ENCODE peak calls at places on chromosomes 1 and 21, in eight cellular contexts. One of them, this sample, is unnamed.

GRCh38 chr1:168408531-168409242 is 128.0 kb downstream of the TBX19 start:
- DNase-seq in kidney tubule cell: peak; percentile 86
- DNase-seq in EL: peak; percentile 47
- DNase-seq in progenitor cell of endocrine pancreas: no peak
- DNase-seq in germinal center: no peak
- DNase-seq in anterior cingulate cortex: no peak
- DNase-seq in stimulated activated CD8-positive, alpha-beta memory T cell treated with anti-CD3 and anti-CD28 coated beads, Interleukin-7, amount 100 ng/mL, for 1 hour: peak; percentile 31
- DNase-seq in HuH-7: no peak
- DNase-seq in this sample: peak; percentile 45

GRCh38 chr1:228081578-228082259 is 789 bp upstream of the ARF1 start:
- DNase-seq in kidney tubule cell: no peak
- DNase-seq in anterior cingulate cortex: no peak
- DNase-seq in stimulated activated CD8-positive, alpha-beta memory T cell treated with anti-CD3 and anti-CD28 coated beads, Interleukin-7, amount 100 ng/mL, for 1 hour: no peak
- DNase-seq in germinal center: no peak
- DNase-seq in progenitor cell of endocrine pancreas: peak; percentile 27
- DNase-seq in HuH-7: peak; percentile 55
- DNase-seq in EL: no peak
- DNase-seq in this sample: peak; percentile 49

GRCh38 chr1:61743716-61744620 is 1.7 kb downstream of the PATJ start:
- DNase-seq in kidney tubule cell: no peak
- DNase-seq in anterior cingulate cortex: no peak
- DNase-seq in HuH-7: no peak
- DNase-seq in EL: peak; percentile 34
- DNase-seq in progenitor cell of endocrine pancreas: no peak
- DNase-seq in germinal center: no peak
- DNase-seq in stimulated activated CD8-positive, alpha-beta memory T cell treated with anti-CD3 and anti-CD28 coated beads, Interleukin-7, amount 100 ng/mL, for 1 hour: no peak
- DNase-seq in this sample: no peak

GRCh38 chr1:195960580-195960979 is 647.7 kb downstream of the KCNT2 start:
- DNase-seq in anterior cingulate cortex: no peak
- DNase-seq in stimulated activated CD8-positive, alpha-beta memory T cell treated with anti-CD3 and anti-CD28 coated beads, Interleukin-7, amount 100 ng/mL, for 1 hour: no peak
- DNase-seq in progenitor cell of endocrine pancreas: no peak
- DNase-seq in EL: no peak
- DNase-seq in HuH-7: no peak
- DNase-seq in kidney tubule cell: no peak
- DNase-seq in germinal center: no peak
- DNase-seq in this sample: no peak

GRCh38 chr1:1907098-1907736 is 7.8 kb upstream of the CALML6 start:
- DNase-seq in anterior cingulate cortex: no peak
- DNase-seq in EL: no peak
- DNase-seq in HuH-7: no peak
- DNase-seq in kidney tubule cell: no peak
- DNase-seq in germinal center: peak; percentile 47
- DNase-seq in stimulated activated CD8-positive, alpha-beta memory T cell treated with anti-CD3 and anti-CD28 coated beads, Interleukin-7, amount 100 ng/mL, for 1 hour: no peak
- DNase-seq in progenitor cell of endocrine pancreas: no peak
- DNase-seq in this sample: peak; percentile 59

GRCh38 chr1:112256413-112256812 is 139.6 kb upstream of the CTTNBP2NL start:
- DNase-seq in germinal center: no peak
- DNase-seq in EL: no peak
- DNase-seq in anterior cingulate cortex: no peak
- DNase-seq in kidney tubule cell: no peak
- DNase-seq in progenitor cell of endocrine pancreas: no peak
- DNase-seq in HuH-7: no peak
- DNase-seq in stimulated activated CD8-positive, alpha-beta memory T cell treated with anti-CD3 and anti-CD28 coated beads, Interleukin-7, amount 100 ng/mL, for 1 hour: no peak
- DNase-seq in this sample: no peak

GRCh38 chr1:41700581-41700980 is 216.1 kb upstream of the EDN2 start:
- DNase-seq in EL: no peak
- DNase-seq in anterior cingulate cortex: no peak
- DNase-seq in HuH-7: no peak
- DNase-seq in progenitor cell of endocrine pancreas: no peak
- DNase-seq in kidney tubule cell: no peak
- DNase-seq in stimulated activated CD8-positive, alpha-beta memory T cell treated with anti-CD3 and anti-CD28 coated beads, Interleukin-7, amount 100 ng/mL, for 1 hour: no peak
- DNase-seq in germinal center: no peak
- DNase-seq in this sample: no peak

GRCh38 chr1:155080250-155081228 is 1.9 kb downstream of the EFNA3 start:
- DNase-seq in progenitor cell of endocrine pancreas: peak; percentile 79
- DNase-seq in stimulated activated CD8-positive, alpha-beta memory T cell treated with anti-CD3 and anti-CD28 coated beads, Interleukin-7, amount 100 ng/mL, for 1 hour: no peak
- DNase-seq in HuH-7: peak; percentile 82
- DNase-seq in EL: no peak
- DNase-seq in germinal center: no peak
- DNase-seq in kidney tubule cell: no peak
- DNase-seq in anterior cingulate cortex: no peak
- DNase-seq in this sample: no peak

GRCh38 chr1:109821831-109822745 is 58.4 kb upstream of the EPS8L3 start:
- DNase-seq in germinal center: no peak
- DNase-seq in HuH-7: no peak
- DNase-seq in progenitor cell of endocrine pancreas: no peak
- DNase-seq in EL: peak; percentile 80
- DNase-seq in kidney tubule cell: peak; percentile 44
- DNase-seq in anterior cingulate cortex: no peak
- DNase-seq in stimulated activated CD8-positive, alpha-beta memory T cell treated with anti-CD3 and anti-CD28 coated beads, Interleukin-7, amount 100 ng/mL, for 1 hour: no peak
- DNase-seq in this sample: peak; percentile 8

GRCh38 chr1:154733621-154734020 is 125.6 kb upstream of the ADAR start:
- DNase-seq in stimulated activated CD8-positive, alpha-beta memory T cell treated with anti-CD3 and anti-CD28 coated beads, Interleukin-7, amount 100 ng/mL, for 1 hour: no peak
- DNase-seq in germinal center: no peak
- DNase-seq in HuH-7: no peak
- DNase-seq in kidney tubule cell: no peak
- DNase-seq in EL: no peak
- DNase-seq in anterior cingulate cortex: no peak
- DNase-seq in progenitor cell of endocrine pancreas: no peak
- DNase-seq in this sample: no peak

GRCh38 chr1:231318015-231318355 is 19.7 kb downstream of the EXOC8 start:
- DNase-seq in germinal center: no peak
- DNase-seq in stimulated activated CD8-positive, alpha-beta memory T cell treated with anti-CD3 and anti-CD28 coated beads, Interleukin-7, amount 100 ng/mL, for 1 hour: no peak
- DNase-seq in progenitor cell of endocrine pancreas: no peak
- DNase-seq in kidney tubule cell: no peak
- DNase-seq in HuH-7: no peak
- DNase-seq in EL: no peak
- DNase-seq in anterior cingulate cortex: no peak
- DNase-seq in this sample: no peak

GRCh38 chr1:68116643-68117235 is 66.3 kb upstream of the DIRAS3 start:
- DNase-seq in stimulated activated CD8-positive, alpha-beta memory T cell treated with anti-CD3 and anti-CD28 coated beads, Interleukin-7, amount 100 ng/mL, for 1 hour: peak; percentile 18
- DNase-seq in EL: peak; percentile 58
- DNase-seq in anterior cingulate cortex: no peak
- DNase-seq in progenitor cell of endocrine pancreas: peak; percentile 31
- DNase-seq in germinal center: peak; percentile 37
- DNase-seq in kidney tubule cell: peak; percentile 63
- DNase-seq in HuH-7: no peak
- DNase-seq in this sample: peak; percentile 48

GRCh38 chr21:40752125-40752524 is 94.8 kb downstream of the DSCAM start:
- DNase-seq in germinal center: no peak
- DNase-seq in HuH-7: no peak
- DNase-seq in anterior cingulate cortex: no peak
- DNase-seq in kidney tubule cell: peak; percentile 10
- DNase-seq in EL: no peak
- DNase-seq in stimulated activated CD8-positive, alpha-beta memory T cell treated with anti-CD3 and anti-CD28 coated beads, Interleukin-7, amount 100 ng/mL, for 1 hour: no peak
- DNase-seq in progenitor cell of endocrine pancreas: no peak
- DNase-seq in this sample: no peak

GRCh38 chr1:233945573-233945972 is 41.1 kb downstream of the SLC35F3 start:
- DNase-seq in EL: no peak
- DNase-seq in kidney tubule cell: peak; percentile 98
- DNase-seq in anterior cingulate cortex: no peak
- DNase-seq in germinal center: no peak
- DNase-seq in stimulated activated CD8-positive, alpha-beta memory T cell treated with anti-CD3 and anti-CD28 coated beads, Interleukin-7, amount 100 ng/mL, for 1 hour: no peak
- DNase-seq in progenitor cell of endocrine pancreas: no peak
- DNase-seq in HuH-7: no peak
- DNase-seq in this sample: no peak

GRCh38 chr1:78607944-78608343 is 12.3 kb upstream of the IFI44L start:
- DNase-seq in HuH-7: peak; percentile 6
- DNase-seq in progenitor cell of endocrine pancreas: no peak
- DNase-seq in stimulated activated CD8-positive, alpha-beta memory T cell treated with anti-CD3 and anti-CD28 coated beads, Interleukin-7, amount 100 ng/mL, for 1 hour: no peak
- DNase-seq in germinal center: no peak
- DNase-seq in EL: no peak
- DNase-seq in kidney tubule cell: no peak
- DNase-seq in anterior cingulate cortex: no peak
- DNase-seq in this sample: no peak

GRCh38 chr1:203368624-203369451 is 17.9 kb upstream of the FMOD start:
- DNase-seq in progenitor cell of endocrine pancreas: no peak
- DNase-seq in EL: peak; percentile 73
- DNase-seq in germinal center: no peak
- DNase-seq in anterior cingulate cortex: no peak
- DNase-seq in HuH-7: no peak
- DNase-seq in kidney tubule cell: no peak
- DNase-seq in stimulated activated CD8-positive, alpha-beta memory T cell treated with anti-CD3 and anti-CD28 coated beads, Interleukin-7, amount 100 ng/mL, for 1 hour: no peak
- DNase-seq in this sample: no peak

GRCh38 chr1:8424539-8425116 is 106.7 kb downstream of the SLC45A1 start:
- DNase-seq in progenitor cell of endocrine pancreas: no peak
- DNase-seq in HuH-7: peak; percentile 21
- DNase-seq in anterior cingulate cortex: peak; percentile 27
- DNase-seq in kidney tubule cell: peak; percentile 76
- DNase-seq in EL: peak; percentile 13
- DNase-seq in germinal center: peak; percentile 74
- DNase-seq in stimulated activated CD8-positive, alpha-beta memory T cell treated with anti-CD3 and anti-CD28 coated beads, Interleukin-7, amount 100 ng/mL, for 1 hour: no peak
- DNase-seq in this sample: peak; percentile 34

GRCh38 chr1:51969038-51969705 is 21.3 kb downstream of the RAB3B start:
- DNase-seq in progenitor cell of endocrine pancreas: no peak
- DNase-seq in stimulated activated CD8-positive, alpha-beta memory T cell treated with anti-CD3 and anti-CD28 coated beads, Interleukin-7, amount 100 ng/mL, for 1 hour: no peak
- DNase-seq in HuH-7: peak; percentile 48
- DNase-seq in EL: peak; percentile 94
- DNase-seq in kidney tubule cell: peak; percentile 83
- DNase-seq in anterior cingulate cortex: no peak
- DNase-seq in germinal center: no peak
- DNase-seq in this sample: no peak

GRCh38 chr1:179082308-179083030 is 599 bp downstream of the TOR3A start:
- DNase-seq in anterior cingulate cortex: peak; percentile 16
- DNase-seq in HuH-7: peak; percentile 56
- DNase-seq in stimulated activated CD8-positive, alpha-beta memory T cell treated with anti-CD3 and anti-CD28 coated beads, Interleukin-7, amount 100 ng/mL, for 1 hour: no peak
- DNase-seq in kidney tubule cell: peak; percentile 39
- DNase-seq in germinal center: peak; percentile 74
- DNase-seq in EL: peak; percentile 52
- DNase-seq in progenitor cell of endocrine pancreas: no peak
- DNase-seq in this sample: peak; percentile 44

GRCh38 chr1:29290414-29290980 is 54.2 kb downstream of the PTPRU start:
- DNase-seq in stimulated activated CD8-positive, alpha-beta memory T cell treated with anti-CD3 and anti-CD28 coated beads, Interleukin-7, amount 100 ng/mL, for 1 hour: no peak
- DNase-seq in HuH-7: no peak
- DNase-seq in germinal center: no peak
- DNase-seq in EL: peak; percentile 27
- DNase-seq in anterior cingulate cortex: no peak
- DNase-seq in kidney tubule cell: no peak
- DNase-seq in progenitor cell of endocrine pancreas: no peak
- DNase-seq in this sample: no peak

GRCh38 chr1:7609311-7609994 is 161.6 kb upstream of the VAMP3 start:
- DNase-seq in stimulated activated CD8-positive, alpha-beta memory T cell treated with anti-CD3 and anti-CD28 coated beads, Interleukin-7, amount 100 ng/mL, for 1 hour: no peak
- DNase-seq in HuH-7: no peak
- DNase-seq in anterior cingulate cortex: no peak
- DNase-seq in EL: no peak
- DNase-seq in germinal center: no peak
- DNase-seq in progenitor cell of endocrine pancreas: no peak
- DNase-seq in kidney tubule cell: no peak
- DNase-seq in this sample: no peak

GRCh38 chr1:152486400-152487006 is 24.1 kb upstream of the LCE5A start:
- DNase-seq in germinal center: peak; percentile 12
- DNase-seq in anterior cingulate cortex: no peak
- DNase-seq in kidney tubule cell: peak; percentile 17
- DNase-seq in stimulated activated CD8-positive, alpha-beta memory T cell treated with anti-CD3 and anti-CD28 coated beads, Interleukin-7, amount 100 ng/mL, for 1 hour: no peak
- DNase-seq in HuH-7: peak; percentile 25
- DNase-seq in EL: peak; percentile 12
- DNase-seq in progenitor cell of endocrine pancreas: no peak
- DNase-seq in this sample: no peak

GRCh38 chr1:79792212-79792575 is 785.7 kb upstream of the ADGRL4 start:
- DNase-seq in HuH-7: no peak
- DNase-seq in anterior cingulate cortex: no peak
- DNase-seq in progenitor cell of endocrine pancreas: no peak
- DNase-seq in EL: peak; percentile 55
- DNase-seq in kidney tubule cell: peak; percentile 28
- DNase-seq in stimulated activated CD8-positive, alpha-beta memory T cell treated with anti-CD3 and anti-CD28 coated beads, Interleukin-7, amount 100 ng/mL, for 1 hour: no peak
- DNase-seq in germinal center: no peak
- DNase-seq in this sample: no peak

GRCh38 chr1:184664042-184664659 is 90.5 kb downstream of the EDEM3 start:
- DNase-seq in HuH-7: peak; percentile 65
- DNase-seq in anterior cingulate cortex: peak; percentile 74
- DNase-seq in germinal center: peak; percentile 63
- DNase-seq in kidney tubule cell: peak; percentile 54
- DNase-seq in progenitor cell of endocrine pancreas: peak; percentile 70
- DNase-seq in EL: peak; percentile 63
- DNase-seq in stimulated activated CD8-positive, alpha-beta memory T cell treated with anti-CD3 and anti-CD28 coated beads, Interleukin-7, amount 100 ng/mL, for 1 hour: no peak
- DNase-seq in this sample: peak; percentile 77

GRCh38 chr1:14215151-14215550 is 383.3 kb upstream of the KAZN start:
- DNase-seq in anterior cingulate cortex: no peak
- DNase-seq in EL: no peak
- DNase-seq in kidney tubule cell: peak; percentile 81
- DNase-seq in HuH-7: no peak
- DNase-seq in stimulated activated CD8-positive, alpha-beta memory T cell treated with anti-CD3 and anti-CD28 coated beads, Interleukin-7, amount 100 ng/mL, for 1 hour: no peak
- DNase-seq in progenitor cell of endocrine pancreas: no peak
- DNase-seq in germinal center: no peak
- DNase-seq in this sample: no peak

GRCh38 chr1:206812456-206812855 is 40.2 kb upstream of the IL10 start:
- DNase-seq in kidney tubule cell: no peak
- DNase-seq in progenitor cell of endocrine pancreas: no peak
- DNase-seq in stimulated activated CD8-positive, alpha-beta memory T cell treated with anti-CD3 and anti-CD28 coated beads, Interleukin-7, amount 100 ng/mL, for 1 hour: no peak
- DNase-seq in EL: peak; percentile 34
- DNase-seq in HuH-7: no peak
- DNase-seq in anterior cingulate cortex: no peak
- DNase-seq in germinal center: no peak
- DNase-seq in this sample: no peak

This sample was measured in GM10248.